ENCODE peak calls at places on chromosomes 1 and 21, in five cellular contexts. J is astrocyte, Y is MM.1S, L is breast epithelium, V is neuronal stem cell. Z is an unnamed sample.

GRCh38 chr1:3139451-3139852 is 70.4 kb downstream of the PRDM16 start:
- DNase-seq in J (no peak), L (no peak), Y (no peak), V (no peak), Z (no peak)

GRCh38 chr1:218384576-218384975 is 39.4 kb downstream of the TGFB2 start:
- DNase-seq in V (no peak), L (no peak), J (peak; percentile 70), Y (no peak), Z (no peak)

GRCh38 chr21:29164330-29164942 is 34.0 kb downstream of the MAP3K7CL start:
- DNase-seq in Y (peak; percentile 45), J (peak; percentile 71), L (no peak), V (no peak), Z (peak; percentile 81)

GRCh38 chr1:81187636-81188035 is 613.1 kb upstream of the ADGRL2 start:
- DNase-seq in L (no peak), Y (no peak), V (no peak), J (no peak), Z (no peak)

GRCh38 chr1:101506541-101507164 is 269.8 kb downstream of the S1PR1 start:
- DNase-seq in J (no peak), V (peak; percentile 41), Y (peak; percentile 20), L (no peak), Z (peak; percentile 13)

GRCh38 chr1:239228451-239228850 is 157.9 kb upstream of the CHRM3 start:
- DNase-seq in V (no peak), J (no peak), Y (no peak), L (no peak), Z (no peak)

GRCh38 chr1:176157995-176158394 is 49.1 kb downstream of the COP1 start:
- DNase-seq in V (no peak), Y (no peak), L (no peak), J (no peak), Z (no peak)

GRCh38 chr1:178945763-178946266 is 74.9 kb upstream of the ANGPTL1 start:
- DNase-seq in Y (no peak), J (peak; percentile 12), V (no peak), L (no peak), Z (peak; percentile 21)

GRCh38 chr1:19620786-19621185 is 23.3 kb upstream of the NBL1 start:
- DNase-seq in L (no peak), Y (no peak), J (peak; percentile 58), V (no peak), Z (peak; percentile 72)

GRCh38 chr1:193458628-193459027 is 272.2 kb upstream of the B3GALT2 start:
- DNase-seq in Y (no peak), V (no peak), J (peak; percentile 12), L (no peak), Z (no peak)

GRCh38 chr1:46345281-46345680 is 4.7 kb downstream of the NSUN4 start:
- DNase-seq in V (no peak), L (no peak), J (no peak), Y (no peak), Z (no peak)

GRCh38 chr1:91856996-91857395 is 29.0 kb downstream of the TGFBR3 start:
- DNase-seq in L (no peak), V (no peak), Y (no peak), J (peak; percentile 48), Z (peak; percentile 53)

GRCh38 chr1:155760751-155761475 is 72.0 kb downstream of the DAP3 start:
- DNase-seq in Y (no peak), L (no peak), J (no peak), V (no peak), Z (no peak)

GRCh38 chr1:201015551-201016091 is 7.9 kb downstream of the KIF21B start:
- DNase-seq in Y (no peak), J (no peak), V (no peak), L (no peak), Z (no peak)

GRCh38 chr1:114235956-114236355 is 82.3 kb upstream of the SYT6 start:
- DNase-seq in Y (no peak), J (no peak), L (no peak), V (no peak), Z (no peak)

GRCh38 chr1:99149952-99150351 is 114.3 kb upstream of the PLPPR4 start:
- DNase-seq in J (no peak), L (no peak), Y (no peak), V (no peak), Z (no peak)

GRCh38 chr1:213976665-213977485 is 10.9 kb upstream of the PROX1 start:
- DNase-seq in J (no peak), Y (no peak), L (no peak), V (no peak), Z (no peak)

GRCh38 chr1:3668585-3669300 is 16.4 kb downstream of the TP73 start:
- DNase-seq in V (no peak), Y (no peak), J (no peak), L (peak; percentile 68), Z (no peak)

GRCh38 chr1:1349256-1350012 is at the start of gene DVL1:
- DNase-seq in L (peak; percentile 51), Y (peak; percentile 67), J (no peak), V (peak; percentile 69), Z (peak; percentile 62)

GRCh38 chr1:108129999-108130398 is 70.1 kb downstream of the SLC25A24 start:
- DNase-seq in V (no peak), Y (no peak), J (no peak), L (no peak), Z (no peak)

GRCh38 chr1:212514056-212514614 is 81.4 kb downstream of the NENF start:
- DNase-seq in J (peak; percentile 58), Y (no peak), L (no peak), V (no peak), Z (peak; percentile 29)

GRCh38 chr1:35377553-35377952 is 109.0 kb downstream of the ZMYM4 start:
- DNase-seq in Y (no peak), J (peak; percentile 13), V (no peak), L (no peak), Z (peak; percentile 29)

GRCh38 chr1:40652979-40653378 is 12.5 kb downstream of the RIMS3 start:
- DNase-seq in L (no peak), Y (no peak), J (no peak), V (no peak), Z (no peak)

GRCh38 chr1:182080955-182081582 is 19.6 kb upstream of the ZNF648 start:
- DNase-seq in J (peak; percentile 10), V (peak; percentile 38), L (no peak), Y (peak; percentile 55), Z (peak; percentile 36)

GRCh38 chr1:199931666-199932377 is 95.7 kb upstream of the NR5A2 start:
- DNase-seq in J (no peak), Y (no peak), V (no peak), L (no peak), Z (peak; percentile 40)

GRCh38 chr1:108560430-108561144 is 687 bp downstream of the EEIG2 start:
- DNase-seq in V (no peak), J (peak; percentile 57), L (no peak), Y (peak; percentile 55), Z (peak; percentile 66)

GRCh38 chr21:45698493-45698947 is 55.0 kb downstream of the PCBP3 start:
- DNase-seq in L (no peak), J (peak; percentile 94), Y (no peak), V (no peak), Z (peak; percentile 94)

GRCh38 chr1:114234408-114235119 is 80.9 kb upstream of the SYT6 start:
- DNase-seq in V (no peak), Y (no peak), L (no peak), J (no peak), Z (no peak)

GRCh38 chr1:39405358-39405757 is 86.1 kb upstream of the BMP8A start:
- DNase-seq in Y (no peak), J (no peak), V (no peak), L (no peak), Z (no peak)

GRCh38 chr1:11383553-11384169 is 95.3 kb upstream of the DISP3 start:
- DNase-seq in Y (no peak), J (peak; percentile 2), V (no peak), L (no peak), Z (no peak)

GRCh38 chr1:11387829-11388228 is 91.1 kb upstream of the DISP3 start:
- DNase-seq in L (no peak), V (no peak), Y (no peak), J (no peak), Z (no peak)

GRCh38 chr1:11388617-11389016 is 90.3 kb upstream of the DISP3 start:
- DNase-seq in Y (no peak), L (no peak), J (no peak), V (no peak), Z (no peak)

GRCh38 chr1:11380500-11380899 is 98.5 kb upstream of the DISP3 start:
- DNase-seq in J (no peak), Y (no peak), L (no peak), V (no peak), Z (no peak)

DNA sequence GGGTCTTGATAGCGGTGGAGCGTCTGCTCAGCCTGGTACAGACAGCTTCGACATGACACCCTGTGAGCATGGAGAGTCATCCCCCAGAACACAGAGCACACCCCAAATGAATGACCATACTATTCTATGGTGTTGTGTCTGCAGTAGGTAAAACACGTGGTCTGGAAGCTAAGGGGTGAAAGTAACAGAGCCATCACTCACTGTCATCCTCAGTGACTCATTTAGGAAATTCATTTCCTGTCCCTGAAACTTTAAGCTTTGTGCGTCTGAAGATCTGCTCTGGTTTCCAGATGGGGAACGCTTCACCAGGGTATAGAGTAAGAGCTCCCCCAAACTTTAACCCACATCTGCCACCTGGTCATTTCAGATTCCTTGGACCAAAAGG is 94.8 kb upstream of the DISP3 start:
- DNase-seq in J (peak; percentile 30), L (no peak), V (no peak), Y (no peak), Z (peak; percentile 34)
- H3K27me3 ChIP-seq in J (peaks cover 4% of the 10 kb centered on the region), L (no peaks in the 10 kb centered on the region), V (no peaks in the 10 kb centered on the region), Y (peaks cover 94% of the 10 kb centered on the region), Z (no peaks in the 10 kb centered on the region)

GRCh38 chr1:110069302-110070281 is 880 bp downstream of the ALX3 start:
- DNase-seq in V (no peak), L (no peak), J (no peak), Y (no peak), Z (no peak)

GRCh38 chr1:110067957-110068645 is 2.4 kb downstream of the ALX3 start:
- DNase-seq in V (no peak), L (no peak), Y (no peak), J (no peak), Z (no peak)

GRCh38 chr1:110068646-110069301 is 1.7 kb downstream of the ALX3 start:
- DNase-seq in L (no peak), V (no peak), J (no peak), Y (no peak), Z (no peak)

GRCh38 chr1:110070968-110071307 is 466 bp upstream of the ALX3 start:
- DNase-seq in L (no peak), Y (no peak), J (no peak), V (no peak), Z (no peak)

GRCh38 chr1:110070282-110070967 is at the start of gene ALX3:
- DNase-seq in J (no peak), V (no peak), Y (no peak), L (no peak), Z (no peak)
- H3K27me3 ChIP-seq in J (peaks cover 82% of the 10 kb centered on the region), V (peaks cover 38% of the 10 kb centered on the region), Y (no peaks in the 10 kb centered on the region), L (peaks cover 26% of the 10 kb centered on the region), Z (peaks cover 70% of the 10 kb centered on the region)

DNA sequence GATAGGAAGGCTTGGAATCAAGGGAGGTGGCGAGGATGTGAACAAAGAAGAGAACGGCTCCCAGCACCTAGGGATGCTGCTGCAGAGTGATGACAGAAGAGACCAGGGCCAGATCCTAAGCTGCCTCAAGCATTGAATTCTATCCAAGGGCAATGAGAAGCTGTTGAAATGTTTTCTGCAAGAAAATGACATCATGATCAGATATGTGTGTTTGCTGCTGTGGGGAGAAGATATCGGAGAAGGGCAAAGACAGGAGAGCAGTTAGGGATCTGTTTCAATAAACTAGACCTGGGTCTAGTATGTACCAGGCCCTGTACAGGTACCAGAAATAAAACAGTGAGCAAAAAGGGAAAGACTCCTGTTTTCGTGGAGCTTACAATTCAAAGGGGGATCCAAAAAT is 194.7 kb upstream of the RAB4A start:
- DNase-seq in V (no peak), J (no peak), L (no peak), Y (no peak), Z (no peak)
- H3K27me3 ChIP-seq in V (no peaks in the 10 kb centered on the region), J (no peaks in the 10 kb centered on the region), L (no peaks in the 10 kb centered on the region), Y (no peaks in the 10 kb centered on the region), Z (no peaks in the 10 kb centered on the region)

GRCh38 chr1:167578935-167579521 is 25.5 kb upstream of the CREG1 start:
- DNase-seq in J (no peak), V (no peak), L (no peak), Y (no peak), Z (no peak)
- H3K27me3 ChIP-seq in J (peaks cover 8% of the 10 kb centered on the region), V (no peaks in the 10 kb centered on the region), L (no peaks in the 10 kb centered on the region), Y (no peaks in the 10 kb centered on the region), Z (peaks cover 4% of the 10 kb centered on the region)